ENCODE peak calls at places on chromosomes 5 and 9, in four cellular contexts. One of them, this sample, is unnamed.

GRCh38 chr5:38069360-38069759 is 189.0 kb upstream of the EGFLAM start:
- DNase-seq in astrocyte of the spinal cord: no peak
- DNase-seq in CD4-positive, alpha-beta memory T cell: no peak
- DNase-seq in endodermal cell: no peak
- DNase-seq in this sample: no peak

GRCh38 chr9:116979461-116979860 is 292.4 kb downstream of the TRIM32 start:
- DNase-seq in CD4-positive, alpha-beta memory T cell: no peak
- DNase-seq in astrocyte of the spinal cord: no peak
- DNase-seq in endodermal cell: peak
- DNase-seq in this sample: no peak

GRCh38 chr5:145858929-145859328 is 13.9 kb downstream of the GRXCR2 start:
- DNase-seq in astrocyte of the spinal cord: no peak
- DNase-seq in CD4-positive, alpha-beta memory T cell: no peak
- DNase-seq in endodermal cell: no peak
- DNase-seq in this sample: no peak

GRCh38 chr5:134813407-134813806 is 32.4 kb upstream of the C5orf24 start:
- DNase-seq in endodermal cell: no peak
- DNase-seq in CD4-positive, alpha-beta memory T cell: no peak
- DNase-seq in astrocyte of the spinal cord: no peak
- DNase-seq in this sample: no peak

GRCh38 chr9:97855486-97855875 is 2.5 kb downstream of the FOXE1 start:
- DNase-seq in CD4-positive, alpha-beta memory T cell: no peak
- DNase-seq in astrocyte of the spinal cord: no peak
- DNase-seq in endodermal cell: peak
- DNase-seq in this sample: no peak

GRCh38 chr5:138032028-138032571 is 779 bp downstream of the FAM13B start:
- DNase-seq in endodermal cell: no peak
- DNase-seq in CD4-positive, alpha-beta memory T cell: no peak
- DNase-seq in astrocyte of the spinal cord: no peak
- DNase-seq in this sample: no peak

GRCh38 chr5:126694403-126694802 is 82.5 kb upstream of the LMNB1 start:
- DNase-seq in astrocyte of the spinal cord: no peak
- DNase-seq in CD4-positive, alpha-beta memory T cell: no peak
- DNase-seq in endodermal cell: peak
- DNase-seq in this sample: no peak

GRCh38 chr5:124963236-124963929 is 216.9 kb upstream of the ZNF608 start:
- DNase-seq in endodermal cell: peak
- DNase-seq in astrocyte of the spinal cord: peak
- DNase-seq in CD4-positive, alpha-beta memory T cell: no peak
- DNase-seq in this sample: no peak

GRCh38 chr9:108889649-108890067 is 27.6 kb downstream of the ACTL7A start:
- DNase-seq in CD4-positive, alpha-beta memory T cell: no peak
- DNase-seq in endodermal cell: no peak
- DNase-seq in astrocyte of the spinal cord: peak
- DNase-seq in this sample: no peak

GRCh38 chr9:33458444-33458843 is 11.1 kb upstream of the AQP3 start:
- DNase-seq in CD4-positive, alpha-beta memory T cell: peak
- DNase-seq in endodermal cell: peak
- DNase-seq in astrocyte of the spinal cord: no peak
- DNase-seq in this sample: no peak

GRCh38 chr5:160919610-160920009 is 67.6 kb upstream of the ATP10B start:
- DNase-seq in endodermal cell: no peak
- DNase-seq in astrocyte of the spinal cord: no peak
- DNase-seq in CD4-positive, alpha-beta memory T cell: no peak
- DNase-seq in this sample: no peak

GRCh38 chr5:59528226-59528862 is 365.2 kb downstream of the PDE4D start:
- DNase-seq in CD4-positive, alpha-beta memory T cell: no peak
- DNase-seq in astrocyte of the spinal cord: no peak
- DNase-seq in endodermal cell: no peak
- DNase-seq in this sample: no peak

GRCh38 chr5:170495796-170496195 is 8.0 kb upstream of the KCNIP1 start:
- DNase-seq in CD4-positive, alpha-beta memory T cell: no peak
- DNase-seq in endodermal cell: no peak
- DNase-seq in astrocyte of the spinal cord: no peak
- DNase-seq in this sample: no peak

GRCh38 chr5:55037046-55037771 is 13.2 kb downstream of the GZMK start:
- DNase-seq in CD4-positive, alpha-beta memory T cell: peak
- DNase-seq in endodermal cell: peak
- DNase-seq in astrocyte of the spinal cord: peak
- DNase-seq in this sample: no peak

GRCh38 chr5:95892784-95893354 is 68.8 kb downstream of the ELL2 start:
- DNase-seq in CD4-positive, alpha-beta memory T cell: no peak
- DNase-seq in astrocyte of the spinal cord: peak
- DNase-seq in endodermal cell: peak
- DNase-seq in this sample: no peak

GRCh38 chr9:86097510-86098224 is 1.7 kb downstream of the GOLM1 start:
- DNase-seq in CD4-positive, alpha-beta memory T cell: no peak
- DNase-seq in astrocyte of the spinal cord: peak
- DNase-seq in endodermal cell: no peak
- DNase-seq in this sample: no peak

This sample was measured in neural crest cell.